ENCODE peak calls at places on chromosomes 13 and 19, in nine cellular contexts. One of them, this sample, is unnamed.

GRCh38 chr13:113350065-113350937 is 13.6 kb downstream of the GRTP1 start:
- DNase-seq in putamen: no peak
- DNase-seq in mucosa of gallbladder: no peak
- DNase-seq in fibroblast of villous mesenchyme: no peak
- DNase-seq in RPMI7951: no peak
- DNase-seq in LHCN-M2: peak
- DNase-seq in T follicular helper cell: no peak
- DNase-seq in stimulated activated CD4-positive, alpha-beta T cell treated with anti-CD3 and anti-CD28 coated beads, Interleukin-1b, Interleukin-23, amount 100 ng/mL, for 48 hours: no peak
- DNase-seq in OCI-M1: no peak
- DNase-seq in this sample: no peak

GRCh38 chr19:1608414-1609391 is 3.4 kb upstream of the UQCR11 start:
- DNase-seq in RPMI7951: peak
- DNase-seq in LHCN-M2: no peak
- DNase-seq in putamen: no peak
- DNase-seq in mucosa of gallbladder: no peak
- DNase-seq in stimulated activated CD4-positive, alpha-beta T cell treated with anti-CD3 and anti-CD28 coated beads, Interleukin-1b, Interleukin-23, amount 100 ng/mL, for 48 hours: no peak
- DNase-seq in fibroblast of villous mesenchyme: no peak
- DNase-seq in T follicular helper cell: no peak
- DNase-seq in OCI-M1: no peak
- DNase-seq in this sample: no peak

GRCh38 chr13:50527612-50528509 is 315.6 kb downstream of the DLEU7 start:
- DNase-seq in OCI-M1: peak
- DNase-seq in stimulated activated CD4-positive, alpha-beta T cell treated with anti-CD3 and anti-CD28 coated beads, Interleukin-1b, Interleukin-23, amount 100 ng/mL, for 48 hours: peak
- DNase-seq in putamen: no peak
- DNase-seq in mucosa of gallbladder: no peak
- DNase-seq in RPMI7951: peak
- DNase-seq in T follicular helper cell: no peak
- DNase-seq in LHCN-M2: peak
- DNase-seq in fibroblast of villous mesenchyme: no peak
- DNase-seq in this sample: no peak

GRCh38 chr13:103324641-103325040 is 258.4 kb upstream of the SLC10A2 start:
- DNase-seq in RPMI7951: no peak
- DNase-seq in LHCN-M2: no peak
- DNase-seq in T follicular helper cell: no peak
- DNase-seq in mucosa of gallbladder: no peak
- DNase-seq in fibroblast of villous mesenchyme: no peak
- DNase-seq in stimulated activated CD4-positive, alpha-beta T cell treated with anti-CD3 and anti-CD28 coated beads, Interleukin-1b, Interleukin-23, amount 100 ng/mL, for 48 hours: no peak
- DNase-seq in OCI-M1: no peak
- DNase-seq in putamen: no peak
- DNase-seq in this sample: no peak

GRCh38 chr19:28454083-28454482 is 758.9 kb downstream of the UQCRFS1 start:
- DNase-seq in putamen: no peak
- DNase-seq in T follicular helper cell: no peak
- DNase-seq in mucosa of gallbladder: no peak
- DNase-seq in OCI-M1: no peak
- DNase-seq in LHCN-M2: no peak
- DNase-seq in stimulated activated CD4-positive, alpha-beta T cell treated with anti-CD3 and anti-CD28 coated beads, Interleukin-1b, Interleukin-23, amount 100 ng/mL, for 48 hours: no peak
- DNase-seq in fibroblast of villous mesenchyme: no peak
- DNase-seq in RPMI7951: no peak
- DNase-seq in this sample: no peak

GRCh38 chr13:72151241-72151640 is 284.2 kb upstream of the DACH1 start:
- DNase-seq in T follicular helper cell: no peak
- DNase-seq in mucosa of gallbladder: no peak
- DNase-seq in putamen: no peak
- DNase-seq in OCI-M1: no peak
- DNase-seq in RPMI7951: peak
- DNase-seq in stimulated activated CD4-positive, alpha-beta T cell treated with anti-CD3 and anti-CD28 coated beads, Interleukin-1b, Interleukin-23, amount 100 ng/mL, for 48 hours: no peak
- DNase-seq in LHCN-M2: peak
- DNase-seq in fibroblast of villous mesenchyme: peak
- DNase-seq in this sample: peak

GRCh38 chr19:3547301-3547731 is 8.3 kb downstream of the TEKTIP1 start:
- DNase-seq in mucosa of gallbladder: no peak
- DNase-seq in T follicular helper cell: no peak
- DNase-seq in fibroblast of villous mesenchyme: no peak
- DNase-seq in OCI-M1: no peak
- DNase-seq in LHCN-M2: no peak
- DNase-seq in putamen: no peak
- DNase-seq in stimulated activated CD4-positive, alpha-beta T cell treated with anti-CD3 and anti-CD28 coated beads, Interleukin-1b, Interleukin-23, amount 100 ng/mL, for 48 hours: peak
- DNase-seq in RPMI7951: no peak
- DNase-seq in this sample: no peak

GRCh38 chr13:43132228-43132627 is 108.8 kb downstream of the DNAJC15 start:
- DNase-seq in OCI-M1: peak
- DNase-seq in LHCN-M2: peak
- DNase-seq in RPMI7951: peak
- DNase-seq in fibroblast of villous mesenchyme: peak
- DNase-seq in T follicular helper cell: no peak
- DNase-seq in putamen: peak
- DNase-seq in stimulated activated CD4-positive, alpha-beta T cell treated with anti-CD3 and anti-CD28 coated beads, Interleukin-1b, Interleukin-23, amount 100 ng/mL, for 48 hours: no peak
- DNase-seq in mucosa of gallbladder: peak
- DNase-seq in this sample: peak

GRCh38 chr19:18089726-18090125 is 3.0 kb upstream of the IL12RB1 start:
- DNase-seq in RPMI7951: no peak
- DNase-seq in OCI-M1: no peak
- DNase-seq in T follicular helper cell: no peak
- DNase-seq in putamen: peak
- DNase-seq in fibroblast of villous mesenchyme: no peak
- DNase-seq in LHCN-M2: no peak
- DNase-seq in stimulated activated CD4-positive, alpha-beta T cell treated with anti-CD3 and anti-CD28 coated beads, Interleukin-1b, Interleukin-23, amount 100 ng/mL, for 48 hours: no peak
- DNase-seq in mucosa of gallbladder: no peak
- DNase-seq in this sample: no peak

GRCh38 chr19:11460207-11460606 is 20.6 kb downstream of the ELAVL3 start:
- DNase-seq in fibroblast of villous mesenchyme: no peak
- DNase-seq in mucosa of gallbladder: no peak
- DNase-seq in putamen: no peak
- DNase-seq in stimulated activated CD4-positive, alpha-beta T cell treated with anti-CD3 and anti-CD28 coated beads, Interleukin-1b, Interleukin-23, amount 100 ng/mL, for 48 hours: no peak
- DNase-seq in T follicular helper cell: no peak
- DNase-seq in LHCN-M2: no peak
- DNase-seq in RPMI7951: no peak
- DNase-seq in OCI-M1: peak
- DNase-seq in this sample: no peak

GRCh38 chr19:49587227-49587626 is 3.8 kb upstream of the PRR12 start:
- DNase-seq in stimulated activated CD4-positive, alpha-beta T cell treated with anti-CD3 and anti-CD28 coated beads, Interleukin-1b, Interleukin-23, amount 100 ng/mL, for 48 hours: no peak
- DNase-seq in T follicular helper cell: no peak
- DNase-seq in RPMI7951: peak
- DNase-seq in LHCN-M2: no peak
- DNase-seq in fibroblast of villous mesenchyme: no peak
- DNase-seq in OCI-M1: no peak
- DNase-seq in mucosa of gallbladder: no peak
- DNase-seq in putamen: no peak
- DNase-seq in this sample: no peak

GRCh38 chr13:106533101-106533939 is 2.1 kb downstream of the EFNB2 start:
- DNase-seq in putamen: peak
- DNase-seq in fibroblast of villous mesenchyme: peak
- DNase-seq in T follicular helper cell: no peak
- DNase-seq in RPMI7951: peak
- DNase-seq in OCI-M1: peak
- DNase-seq in stimulated activated CD4-positive, alpha-beta T cell treated with anti-CD3 and anti-CD28 coated beads, Interleukin-1b, Interleukin-23, amount 100 ng/mL, for 48 hours: no peak
- DNase-seq in mucosa of gallbladder: peak
- DNase-seq in LHCN-M2: peak
- DNase-seq in this sample: peak

GRCh38 chr19:4103073-4103418 is 20.9 kb downstream of the MAP2K2 start:
- DNase-seq in fibroblast of villous mesenchyme: no peak
- DNase-seq in stimulated activated CD4-positive, alpha-beta T cell treated with anti-CD3 and anti-CD28 coated beads, Interleukin-1b, Interleukin-23, amount 100 ng/mL, for 48 hours: peak
- DNase-seq in RPMI7951: no peak
- DNase-seq in mucosa of gallbladder: no peak
- DNase-seq in putamen: no peak
- DNase-seq in LHCN-M2: no peak
- DNase-seq in T follicular helper cell: no peak
- DNase-seq in OCI-M1: no peak
- DNase-seq in this sample: no peak

This sample was measured in RWPE1.